ENCODE peak calls at places on chromosomes 6 and 20, in five cellular contexts. H, N, I, W and O are unnamed samples.
A peak's percentile ranks its signal among the peaks of the same experiment; 100 is the strongest.

GRCh38 chr20:42530855-42531674 is 658.6 kb downstream of the PTPRT start:
- DNase-seq in W (no peak), H (peak; percentile 32), N (no peak), I (no peak), O (no peak)

GRCh38 chr6:49513153-49513989 is 13.6 kb downstream of the GLYATL3 start:
- DNase-seq in W (no peak), N (no peak), H (no peak), I (no peak), O (no peak)

GRCh38 chr6:36049582-36049981 is 22.0 kb downstream of the MAPK14 start:
- DNase-seq in N (no peak), W (no peak), H (no peak), I (no peak), O (no peak)

GRCh38 chr6:52475307-52475706 is 55.2 kb downstream of the EFHC1 start:
- DNase-seq in H (no peak), N (no peak), I (no peak), W (no peak), O (no peak)

GRCh38 chr6:47187883-47188587 is 121.7 kb downstream of the TNFRSF21 start:
- DNase-seq in W (no peak), H (no peak), N (no peak), I (no peak), O (no peak)

GRCh38 chr6:109671721-109672120 is 19.3 kb downstream of the AK9 start:
- DNase-seq in I (no peak), W (no peak), N (no peak), H (no peak), O (no peak)

GRCh38 chr20:51731771-51732453 is 36.3 kb downstream of the ATP9A start:
- DNase-seq in I (no peak), W (no peak), N (no peak), H (no peak), O (no peak)

GRCh38 chr20:44914924-44915323 is 5.1 kb downstream of the PABPC1L start:
- DNase-seq in I (no peak), N (no peak), H (no peak), W (no peak), O (no peak)

GRCh38 chr6:20812776-20813175 is 278.5 kb downstream of the CDKAL1 start:
- DNase-seq in W (no peak), I (no peak), N (no peak), H (no peak), O (no peak)

GRCh38 chr20:50333856-50334255 is 143.2 kb downstream of the CEBPB start:
- DNase-seq in H (no peak), N (no peak), I (no peak), W (no peak), O (no peak)

GRCh38 chr6:160137989-160138835 is 16.6 kb downstream of the SLC22A1 start:
- DNase-seq in I (peak; percentile 33), W (peak; percentile 52), N (no peak), H (peak; percentile 64), O (no peak)

GRCh38 chr6:51028271-51028670 is 209.6 kb downstream of the TFAP2B start:
- DNase-seq in N (no peak), W (no peak), I (no peak), H (no peak), O (no peak)

GRCh38 chr6:89471287-89471867 is 38.4 kb downstream of the ANKRD6 start:
- DNase-seq in W (no peak), I (no peak), N (no peak), H (no peak), O (no peak)

GRCh38 chr20:37387519-37388269 is 41.8 kb downstream of the SRC start:
- DNase-seq in I (no peak), W (peak; percentile 2), H (no peak), N (no peak), O (no peak)

GRCh38 chr20:24777746-24778145 is 171.3 kb upstream of the CST7 start:
- DNase-seq in I (no peak), H (no peak), W (no peak), N (no peak), O (no peak)

GRCh38 chr6:47653706-47654105 is 44.7 kb upstream of the ADGRF4 start:
- DNase-seq in W (no peak), H (no peak), I (no peak), N (no peak), O (no peak)

GRCh38 chr6:31308050-31308844 is 36.4 kb upstream of the HLA-C start:
- DNase-seq in W (peak; percentile 79), I (no peak), H (peak; percentile 81), N (no peak), O (no peak)

GRCh38 chr6:37906121-37906520 is 86.6 kb downstream of the ZFAND3 start:
- DNase-seq in W (no peak), N (no peak), H (no peak), I (no peak), O (no peak)

GRCh38 chr6:23175391-23175790 is 606.0 kb downstream of the HDGFL1 start:
- DNase-seq in W (no peak), N (no peak), H (no peak), I (no peak), O (no peak)

GRCh38 chr20:46179811-46180326 is 61.8 kb downstream of the CD40 start:
- DNase-seq in W (no peak), H (no peak), N (no peak), I (no peak), O (no peak)

GRCh38 chr20:63551068-63551467 is 2.9 kb upstream of the FNDC11 start:
- DNase-seq in H (no peak), W (no peak), I (no peak), N (no peak), O (no peak)

GRCh38 chr20:32207211-32207625 is 325 bp downstream of the PLAGL2 start:
- DNase-seq in N (no peak), I (no peak), W (no peak), H (no peak), O (peak; percentile 8)

GRCh38 chr6:157811476-157812173 is 11.4 kb upstream of the SNX9 start:
- DNase-seq in I (no peak), H (no peak), W (no peak), N (no peak), O (no peak)

GRCh38 chr6:127162808-127163207 is 44.3 kb downstream of the RSPO3 start:
- DNase-seq in N (no peak), H (no peak), W (no peak), I (no peak), O (no peak)

GRCh38 chr6:166939894-166940293 is 16.5 kb downstream of the RNASET2 start:
- DNase-seq in H (no peak), W (no peak), I (no peak), N (peak; percentile 45), O (no peak)

GRCh38 chr20:35791097-35791496 is 19.3 kb downstream of the PHF20 start:
- DNase-seq in N (no peak), H (no peak), W (no peak), I (no peak), O (no peak)

GRCh38 chr6:13420269-13420668 is 67.1 kb downstream of the GFOD1 start:
- DNase-seq in N (no peak), H (no peak), W (peak; percentile 24), I (no peak), O (no peak)

GRCh38 chr6:13421425-13422057 is 65.9 kb downstream of the GFOD1 start:
- DNase-seq in H (no peak), W (no peak), I (no peak), N (no peak), O (no peak)

GRCh38 chr6:13418838-13419237 is 68.6 kb downstream of the GFOD1 start:
- DNase-seq in I (no peak), W (peak; percentile 6), N (no peak), H (no peak), O (no peak)

GRCh38 chr6:13419422-13419821 is 68.0 kb downstream of the GFOD1 start:
- DNase-seq in W (peak; percentile 37), H (no peak), I (no peak), N (no peak), O (no peak)

DNA sequence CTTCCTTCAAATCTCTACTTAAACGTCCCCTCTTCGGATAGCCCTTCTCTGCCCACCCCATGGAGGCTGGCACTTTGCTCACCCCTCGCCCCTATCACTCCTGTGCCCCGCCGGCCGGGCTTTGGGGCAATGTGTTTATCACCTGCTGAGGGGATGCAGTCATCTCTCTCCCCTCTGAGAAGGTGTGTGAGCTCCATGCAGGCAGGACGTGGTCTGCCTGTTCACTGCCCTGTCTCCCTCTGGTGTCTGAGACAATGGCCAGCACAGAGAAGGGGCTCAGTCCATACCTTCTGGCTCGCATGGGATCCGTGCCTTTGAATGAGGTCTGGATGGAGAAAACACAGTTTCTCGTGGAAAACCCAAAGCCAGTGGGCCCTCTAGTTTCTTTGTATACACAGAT is 67.6 kb downstream of the GFOD1 start:
- DNase-seq in I (no peak), W (peak; percentile 39), H (no peak), N (no peak), O (no peak)
- TF ChIP-seq CTCF in I (no peak), W (no peak), H (no peak), N (no peak), O (no peak)

GRCh38 chr6:620950-621349 is 36.0 kb downstream of the HUS1B start:
- DNase-seq in I (no peak), W (no peak), H (no peak), N (no peak), O (no peak)

GRCh38 chr6:621916-622315 is 35.0 kb downstream of the HUS1B start:
- DNase-seq in N (no peak), H (no peak), W (no peak), I (no peak), O (no peak)

GRCh38 chr6:620166-620565 is 36.7 kb downstream of the HUS1B start:
- DNase-seq in I (no peak), H (no peak), W (no peak), N (no peak), O (no peak)

GRCh38 chr6:613981-614380 is 42.9 kb downstream of the HUS1B start:
- DNase-seq in W (no peak), I (no peak), N (no peak), H (no peak), O (no peak)

GRCh38 chr6:617485-618100 is 39.3 kb downstream of the HUS1B start:
- DNase-seq in N (no peak), I (no peak), W (no peak), H (no peak), O (no peak)
- TF ChIP-seq CTCF in N (no peak), I (peak; percentile 11), W (no peak), H (no peak), O (no peak)

GRCh38 chr6:3063733-3064700 is 4.3 kb upstream of the RIPK1 start:
- DNase-seq in N (peak; percentile 89), H (peak; percentile 95), W (peak; percentile 91), I (no peak), O (peak; percentile 92)
- TF ChIP-seq CTCF in N (peak; percentile 21), H (no peak), W (no peak), I (no peak), O (no peak)

GRCh38 chr20:47231382-47232042 is 125.0 kb downstream of the ZMYND8 start:
- DNase-seq in W (no peak), N (no peak), I (no peak), H (no peak), O (no peak)
- TF ChIP-seq CTCF in W (no peak), N (no peak), I (no peak), H (no peak), O (no peak)

GRCh38 chr6:129510930-129511329 is 199.0 kb downstream of the ARHGAP18 start:
- DNase-seq in W (no peak), H (no peak), N (no peak), I (peak; percentile 26), O (no peak)

GRCh38 chr6:129507846-129508245 is 202.1 kb downstream of the ARHGAP18 start:
- DNase-seq in I (no peak), H (no peak), W (no peak), N (no peak), O (no peak)

GRCh38 chr6:129502261-129502660 is 207.7 kb downstream of the ARHGAP18 start:
- DNase-seq in N (no peak), I (no peak), W (no peak), H (no peak), O (no peak)

GRCh38 chr6:129501401-129502051 is 208.5 kb downstream of the ARHGAP18 start:
- DNase-seq in N (peak; percentile 71), I (peak; percentile 97), W (no peak), H (no peak), O (no peak)

GRCh38 chr6:129507059-129507807 is 202.7 kb downstream of the ARHGAP18 start:
- DNase-seq in N (no peak), I (no peak), W (no peak), H (no peak), O (no peak)
- TF ChIP-seq CTCF in N (no peak), I (no peak), W (no peak), H (no peak), O (no peak)